ENCODE peak calls at places on chromosomes 4 and X, in five cellular contexts. V is AG08395; Z is AML-193; P is activated T-helper 1 cell treated with anti-CD3 and anti-CD28 coated beads, Interleukin-2, amount 50 U/mL, for 16 hours; E is endothelial cell. A is an unnamed sample.

GRCh38 chrX:142998447-142999208 is 27.1 kb upstream of the SPANXN4 start:
- DNase-seq in V (no peak), Z (no peak), P (no peak), E (no peak), A (no peak)

GRCh38 chrX:644304-645023 is 13.9 kb downstream of the SHOX start:
- DNase-seq in V (no peak), Z (no peak), P (no peak), E (no peak), A (peak)

GRCh38 chrX:3527811-3528210 is 181.4 kb upstream of the MXRA5 start:
- DNase-seq in V (no peak), Z (no peak), P (no peak), E (no peak), A (no peak)

GRCh38 chr4:22122062-22122461 is 173.5 kb upstream of the KCNIP4 start:
- DNase-seq in V (no peak), Z (no peak), P (no peak), E (no peak), A (no peak)

GRCh38 chr4:181601118-181601517 is 642.1 kb upstream of the TENM3 start:
- DNase-seq in V (no peak), Z (no peak), P (no peak), E (no peak), A (no peak)

GRCh38 chr4:47413515-47413914 is 50.0 kb downstream of the COMMD8 start:
- DNase-seq in V (no peak), Z (no peak), P (no peak), E (no peak), A (no peak)

GRCh38 chrX:9988762-9989161 is 21.6 kb downstream of the CLDN34 start:
- DNase-seq in V (no peak), Z (peak), P (no peak), E (no peak), A (peak)

GRCh38 chr4:184190711-184191110 is 27.0 kb downstream of the ENPP6 start:
- DNase-seq in V (no peak), Z (no peak), P (no peak), E (no peak), A (no peak)

GRCh38 chr4:159101983-159102622 is 776 bp upstream of the RAPGEF2 start:
- DNase-seq in V (peak), Z (no peak), P (no peak), E (no peak), A (peak)